ENCODE peak calls at places on chromosome X, in seven cellular contexts. O is mesendoderm; P is CD4-positive, alpha-beta T cell; H is aorta; B is activated CD8-positive, alpha-beta memory T cell treated with anti-CD3 and anti-CD28 coated beads for 48 hours; V is heart right ventricle; J is ACHN. G is an unnamed sample.

GRCh38 chrX:3550160-3550765 is 163.2 kb downstream of the PRKX start:
- DNase-seq in O (peak; percentile 55), P (no peak), H (no peak), B (no peak), V (no peak), J (peak; percentile 7), G (peak; percentile 0)

GRCh38 chrX:15204130-15204751 is 65.6 kb downstream of the ASB9 start:
- DNase-seq in O (no peak), P (no peak), H (no peak), B (no peak), V (no peak), J (no peak), G (peak; percentile 66)

GRCh38 chrX:13658602-13659001 is 5.7 kb downstream of the TCEANC start:
- DNase-seq in O (peak; percentile 39), P (no peak), H (no peak), B (no peak), V (no peak), J (peak; percentile 44), G (peak; percentile 59)

GRCh38 chrX:24657671-24658410 is 10.7 kb upstream of the PCYT1B start:
- DNase-seq in O (no peak), P (no peak), H (no peak), B (no peak), V (no peak), J (no peak), G (no peak)

GRCh38 chrX:10415704-10416001 is 204.7 kb downstream of the MID1 start:
- DNase-seq in O (no peak), P (no peak), H (no peak), B (no peak), V (no peak), J (peak; percentile 71), G (no peak)

GRCh38 chrX:51760657-51761056 is 17.4 kb downstream of the GSPT2 start:
- DNase-seq in O (no peak), P (no peak), H (no peak), B (no peak), V (no peak), J (no peak), G (no peak)

GRCh38 chrX:2391869-2392606 is 108.7 kb downstream of the DHRSX start:
- DNase-seq in O (peak; percentile 98), P (no peak), H (no peak), B (no peak), V (no peak), J (peak; percentile 85), G (no peak)

GRCh38 chrX:38649674-38650647 is 88.6 kb downstream of the TSPAN7 start:
- DNase-seq in O (no peak), P (no peak), H (no peak), B (no peak), V (peak; percentile 14), J (no peak), G (no peak)